ENCODE peak calls at places on chromosomes 11 and 22, in four cellular contexts. One of them, this sample, is unnamed. For H3K4me1, the result is how much of the 10 kb centered on the place peaks cover.

GRCh38 chr11:68338041-68338800 is 25.8 kb downstream of the LRP5 start:
- DNase-seq in endothelial cell of umbilical vein: no peak
- DNase-seq in prostate gland: no peak
- DNase-seq in pancreas: no peak
- DNase-seq in this sample: peak

GRCh38 chr11:127574528-127574927 is 574.0 kb upstream of the KIRREL3 start:
- DNase-seq in endothelial cell of umbilical vein: no peak
- DNase-seq in prostate gland: no peak
- DNase-seq in pancreas: no peak
- DNase-seq in this sample: no peak

GRCh38 chr11:65488273-65489058 is 10.4 kb upstream of the MALAT1 start:
- DNase-seq in endothelial cell of umbilical vein: peak
- DNase-seq in prostate gland: peak
- DNase-seq in pancreas: no peak
- DNase-seq in this sample: no peak

GRCh38 chr11:110177057-110177397 is 83.8 kb downstream of the ZC3H12C start:
- DNase-seq in endothelial cell of umbilical vein: no peak
- DNase-seq in prostate gland: no peak
- DNase-seq in pancreas: no peak
- DNase-seq in this sample: no peak

GRCh38 chr11:122186439-122187080 is 70.5 kb upstream of the BLID start:
- DNase-seq in endothelial cell of umbilical vein: peak
- DNase-seq in prostate gland: no peak
- DNase-seq in pancreas: no peak
- DNase-seq in this sample: peak

GRCh38 chr11:124115782-124116616 is 749 bp downstream of the VWA5A start:
- DNase-seq in endothelial cell of umbilical vein: no peak
- DNase-seq in prostate gland: no peak
- DNase-seq in pancreas: peak
- DNase-seq in this sample: peak

GRCh38 chr22:31846161-31847115 is 92.6 kb downstream of the DEPDC5 start:
- DNase-seq in endothelial cell of umbilical vein: no peak
- DNase-seq in prostate gland: no peak
- DNase-seq in pancreas: no peak
- DNase-seq in this sample: no peak

GRCh38 chr22:31150615-31151014 is 9.4 kb upstream of the RNF185 start:
- DNase-seq in endothelial cell of umbilical vein: no peak
- DNase-seq in prostate gland: no peak
- DNase-seq in pancreas: no peak
- DNase-seq in this sample: no peak

GRCh38 chr11:66641834-66642233 is 3.3 kb downstream of the RBM4 start:
- DNase-seq in endothelial cell of umbilical vein: no peak
- DNase-seq in prostate gland: no peak
- DNase-seq in pancreas: no peak
- DNase-seq in this sample: no peak

GRCh38 chr11:70187771-70188170 is 15.3 kb upstream of the FADD start:
- DNase-seq in endothelial cell of umbilical vein: no peak
- DNase-seq in prostate gland: no peak
- DNase-seq in pancreas: no peak
- DNase-seq in this sample: no peak

GRCh38 chr11:132423266-132423665 is 1052.9 kb downstream of the NTM start:
- DNase-seq in endothelial cell of umbilical vein: no peak
- DNase-seq in prostate gland: no peak
- DNase-seq in pancreas: no peak
- DNase-seq in this sample: no peak

GRCh38 chr11:115199501-115199900 is 304.7 kb downstream of the CADM1 start:
- DNase-seq in endothelial cell of umbilical vein: no peak
- DNase-seq in prostate gland: no peak
- DNase-seq in pancreas: no peak
- DNase-seq in this sample: no peak

GRCh38 chr11:115201121-115201792 is 303.0 kb downstream of the CADM1 start:
- DNase-seq in endothelial cell of umbilical vein: no peak
- DNase-seq in prostate gland: no peak
- DNase-seq in pancreas: no peak
- DNase-seq in this sample: no peak

GRCh38 chr11:115198301-115198700 is 305.9 kb downstream of the CADM1 start:
- DNase-seq in endothelial cell of umbilical vein: no peak
- DNase-seq in prostate gland: peak
- DNase-seq in pancreas: no peak
- DNase-seq in this sample: no peak

GRCh38 chr11:115202900-115203552 is 301.2 kb downstream of the CADM1 start:
- DNase-seq in endothelial cell of umbilical vein: no peak
- DNase-seq in prostate gland: no peak
- DNase-seq in pancreas: no peak
- DNase-seq in this sample: no peak

GRCh38 chr11:115202061-115202460 is 302.2 kb downstream of the CADM1 start:
- DNase-seq in endothelial cell of umbilical vein: no peak
- DNase-seq in prostate gland: no peak
- DNase-seq in pancreas: no peak
- DNase-seq in this sample: no peak
- H3K4me1 ChIP-seq in endothelial cell of umbilical vein: under half
- H3K4me1 ChIP-seq in prostate gland: under half
- H3K4me1 ChIP-seq in pancreas: under half
- H3K4me1 ChIP-seq in this sample: under half

GRCh38 chr11:62881579-62882427 is 1.1 kb downstream of the SLC3A2 start:
- DNase-seq in endothelial cell of umbilical vein: peak
- DNase-seq in prostate gland: peak
- DNase-seq in pancreas: peak
- DNase-seq in this sample: peak
- TF ChIP-seq CTCF in endothelial cell of umbilical vein: no peak
- TF ChIP-seq CTCF in prostate gland: no peak
- TF ChIP-seq CTCF in pancreas: no peak
- TF ChIP-seq CTCF in this sample: no peak

DNA sequence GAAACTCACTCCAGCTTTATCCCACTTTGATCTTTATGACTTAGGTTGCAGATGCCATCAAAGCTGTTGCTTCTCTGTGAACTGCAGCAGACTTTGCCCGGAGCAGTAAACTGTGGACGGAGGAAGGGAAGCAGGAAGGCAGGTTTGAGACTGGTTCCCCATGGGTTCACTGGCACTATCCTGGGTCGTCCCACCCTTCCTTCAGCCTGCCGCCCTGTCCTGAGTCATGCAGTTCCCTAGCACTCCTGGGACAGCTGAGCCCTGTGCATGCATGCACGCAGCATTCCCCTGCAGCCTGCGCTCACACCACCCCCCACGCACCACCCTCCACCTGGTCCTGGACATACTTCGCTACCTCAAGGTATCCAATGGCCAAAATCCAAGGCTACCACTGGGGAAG is 23.5 kb upstream of the P2RY2 start:
- DNase-seq in endothelial cell of umbilical vein: no peak
- DNase-seq in prostate gland: peak
- DNase-seq in pancreas: no peak
- DNase-seq in this sample: peak
- H3K4me1 ChIP-seq in endothelial cell of umbilical vein: under half
- H3K4me1 ChIP-seq in prostate gland: under half
- H3K4me1 ChIP-seq in pancreas: under half
- H3K4me1 ChIP-seq in this sample: under half

DNA sequence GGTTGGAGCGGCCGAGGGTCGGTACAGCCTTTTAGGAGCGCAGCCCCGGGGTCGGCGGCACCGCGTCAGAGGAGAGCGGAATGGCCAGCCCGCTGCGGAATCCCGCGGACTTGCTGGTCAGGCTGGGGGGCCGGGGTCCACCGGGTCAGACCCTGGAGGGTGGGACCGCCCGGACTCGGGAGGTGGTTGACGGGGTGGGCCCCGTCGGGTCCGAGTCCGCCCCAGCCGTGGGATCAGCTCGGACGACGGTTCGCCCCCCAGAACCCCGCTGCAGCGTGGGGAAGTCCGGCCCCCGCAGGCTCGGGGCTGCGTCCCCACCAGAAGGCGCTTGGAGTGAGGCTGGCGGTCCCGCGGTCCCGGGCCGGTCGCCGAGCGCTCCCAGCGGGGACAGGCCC is 301 bp upstream of the ADM2 start:
- DNase-seq in endothelial cell of umbilical vein: no peak
- DNase-seq in prostate gland: no peak
- DNase-seq in pancreas: no peak
- DNase-seq in this sample: no peak
- TF ChIP-seq CTCF in endothelial cell of umbilical vein: no peak
- TF ChIP-seq CTCF in prostate gland: no peak
- TF ChIP-seq CTCF in pancreas: no peak
- TF ChIP-seq CTCF in this sample: no peak

GRCh38 chr22:37501176-37501609 is 15.0 kb upstream of the MFNG start:
- DNase-seq in endothelial cell of umbilical vein: peak
- DNase-seq in prostate gland: no peak
- DNase-seq in pancreas: peak
- DNase-seq in this sample: no peak

GRCh38 chr22:37499789-37500188 is 13.6 kb upstream of the MFNG start:
- DNase-seq in endothelial cell of umbilical vein: no peak
- DNase-seq in prostate gland: no peak
- DNase-seq in pancreas: no peak
- DNase-seq in this sample: no peak

GRCh38 chr22:37498289-37498909 is 12.2 kb upstream of the MFNG start:
- DNase-seq in endothelial cell of umbilical vein: peak
- DNase-seq in prostate gland: no peak
- DNase-seq in pancreas: peak
- DNase-seq in this sample: no peak

GRCh38 chr22:37500745-37501144 is 14.6 kb upstream of the MFNG start:
- DNase-seq in endothelial cell of umbilical vein: no peak
- DNase-seq in prostate gland: no peak
- DNase-seq in pancreas: no peak
- DNase-seq in this sample: no peak

DNA sequence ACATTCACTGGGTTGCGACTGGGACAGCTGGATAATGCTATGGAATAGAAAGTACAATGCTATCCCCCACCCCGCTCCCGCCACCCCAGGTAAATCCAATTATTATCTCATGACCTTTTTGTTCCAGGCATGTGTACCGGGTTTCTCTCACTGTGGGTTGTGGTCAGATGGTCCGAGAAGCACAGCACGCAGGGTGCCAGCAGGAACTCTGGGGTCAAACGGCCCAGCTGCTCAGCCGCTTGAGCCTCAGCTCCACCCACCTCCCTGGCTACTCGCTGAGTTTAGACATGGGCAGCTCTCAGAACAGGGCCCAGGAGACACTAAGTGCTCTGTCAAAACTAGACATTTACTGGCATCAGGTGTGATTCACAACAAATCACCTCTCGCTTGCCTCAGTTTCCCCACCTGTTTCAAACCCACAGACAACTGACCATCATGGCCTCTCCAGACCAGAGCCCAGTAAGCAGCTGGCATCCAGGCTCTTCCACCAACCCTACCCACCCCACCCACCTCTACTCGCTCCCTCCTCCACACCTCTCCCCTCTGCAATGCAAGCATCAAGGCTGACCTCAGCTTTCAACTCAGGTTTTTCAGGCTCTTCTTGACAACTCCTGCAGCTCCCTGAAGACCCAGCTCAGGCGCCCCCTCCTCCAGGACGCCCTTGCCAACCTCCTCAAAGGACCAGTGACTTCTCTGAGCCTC is 13.0 kb upstream of the MFNG start:
- DNase-seq in endothelial cell of umbilical vein: peak
- DNase-seq in prostate gland: no peak
- DNase-seq in pancreas: no peak
- DNase-seq in this sample: no peak
- H3K4me1 ChIP-seq in endothelial cell of umbilical vein: half or more
- H3K4me1 ChIP-seq in prostate gland: under half
- H3K4me1 ChIP-seq in pancreas: under half
- H3K4me1 ChIP-seq in this sample: under half

DNA sequence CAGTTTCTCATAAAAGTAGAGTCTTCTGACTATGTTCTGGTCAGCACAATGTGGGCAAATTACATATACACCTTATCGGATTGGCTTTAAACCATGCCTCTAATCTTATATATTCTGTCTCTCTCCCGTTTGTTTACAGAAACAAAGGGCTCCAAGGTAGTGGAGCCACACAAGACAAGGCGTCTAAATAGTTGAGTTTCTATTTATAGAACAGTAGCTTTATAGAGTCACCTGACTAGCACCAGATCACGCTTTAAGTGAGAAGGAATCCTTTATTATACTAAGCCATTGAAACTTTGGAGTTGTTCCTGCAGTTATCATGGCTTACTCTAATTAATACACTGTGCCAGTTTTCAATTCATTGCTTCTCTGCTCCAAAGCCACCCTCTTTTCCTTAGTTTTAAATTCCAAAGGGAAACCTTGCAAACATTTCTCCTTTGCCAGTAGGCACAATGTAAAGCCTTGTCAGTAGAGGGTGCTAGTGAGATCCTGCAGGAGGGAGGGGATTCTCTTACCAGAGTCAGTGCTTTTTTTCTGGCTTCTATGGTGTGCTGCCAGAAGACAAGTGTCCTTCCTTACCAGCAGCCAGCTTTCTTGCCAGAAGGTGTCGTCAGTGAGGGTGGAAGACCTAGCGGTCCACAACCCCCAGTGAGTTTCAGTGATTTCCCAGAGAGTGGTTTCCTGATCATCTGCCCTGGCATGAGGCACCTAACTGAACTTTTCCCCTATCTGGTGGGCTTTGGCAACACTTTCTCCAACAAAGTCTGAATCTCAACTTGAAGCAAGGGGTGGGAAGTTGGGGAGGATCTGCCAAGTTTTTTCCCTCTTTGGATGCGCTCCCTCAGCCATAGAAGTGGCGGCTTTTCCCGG is 71.7 kb downstream of the RAB38 start:
- DNase-seq in endothelial cell of umbilical vein: peak
- DNase-seq in prostate gland: no peak
- DNase-seq in pancreas: peak
- DNase-seq in this sample: peak
- TF ChIP-seq CTCF in endothelial cell of umbilical vein: peak
- TF ChIP-seq CTCF in prostate gland: no peak
- TF ChIP-seq CTCF in pancreas: no peak
- TF ChIP-seq CTCF in this sample: peak

This sample was measured in foreskin keratinocyte.